ENCODE peak calls at places on chromosomes 5 and 9, in five cellular contexts. One of them, this sample, is unnamed.

GRCh38 chr5:59236448-59236847 is 653.6 kb downstream of the RAB3C start:
- DNase-seq in B cell: no peak
- DNase-seq in NCI-H524: no peak
- DNase-seq in amniotic epithelial cell: no peak
- DNase-seq in NCI-H2171: no peak
- DNase-seq in this sample: no peak

GRCh38 chr5:171644536-171644935 is 141.1 kb upstream of the SMIM23 start:
- DNase-seq in B cell: no peak
- DNase-seq in NCI-H524: no peak
- DNase-seq in amniotic epithelial cell: no peak
- DNase-seq in NCI-H2171: no peak
- DNase-seq in this sample: no peak

GRCh38 chr5:73625905-73626811 is at the start of gene ARHGEF28:
- DNase-seq in B cell: no peak
- DNase-seq in NCI-H524: no peak
- DNase-seq in amniotic epithelial cell: peak; percentile 52
- DNase-seq in NCI-H2171: peak; percentile 26
- DNase-seq in this sample: peak; percentile 33

GRCh38 chr5:142817961-142818431 is 47.8 kb downstream of the ARHGAP26 start:
- DNase-seq in B cell: no peak
- DNase-seq in NCI-H524: no peak
- DNase-seq in amniotic epithelial cell: no peak
- DNase-seq in NCI-H2171: no peak
- DNase-seq in this sample: no peak

GRCh38 chr5:148104226-148104625 is 40.4 kb downstream of the SPINK5 start:
- DNase-seq in B cell: no peak
- DNase-seq in NCI-H524: no peak
- DNase-seq in amniotic epithelial cell: no peak
- DNase-seq in NCI-H2171: no peak
- DNase-seq in this sample: no peak

GRCh38 chr9:76311576-76311975 is 82.7 kb downstream of the RFK start:
- DNase-seq in B cell: no peak
- DNase-seq in NCI-H524: no peak
- DNase-seq in amniotic epithelial cell: no peak
- DNase-seq in NCI-H2171: no peak
- DNase-seq in this sample: no peak

GRCh38 chr9:129464972-129465833 is 155.7 kb downstream of the C9orf50 start:
- DNase-seq in B cell: no peak
- DNase-seq in NCI-H524: no peak
- DNase-seq in amniotic epithelial cell: peak; percentile 46
- DNase-seq in NCI-H2171: no peak
- DNase-seq in this sample: no peak

GRCh38 chr9:107215381-107215780 is 67.7 kb upstream of the RAD23B start:
- DNase-seq in B cell: no peak
- DNase-seq in NCI-H524: no peak
- DNase-seq in amniotic epithelial cell: peak; percentile 73
- DNase-seq in NCI-H2171: no peak
- DNase-seq in this sample: no peak

GRCh38 chr5:17014686-17015085 is 78.6 kb upstream of the MYO10 start:
- DNase-seq in B cell: no peak
- DNase-seq in NCI-H524: no peak
- DNase-seq in amniotic epithelial cell: no peak
- DNase-seq in NCI-H2171: no peak
- DNase-seq in this sample: no peak

GRCh38 chr5:171315925-171316257 is 6.8 kb downstream of the TLX3 start:
- DNase-seq in B cell: no peak
- DNase-seq in NCI-H524: no peak
- DNase-seq in amniotic epithelial cell: no peak
- DNase-seq in NCI-H2171: no peak
- DNase-seq in this sample: no peak

GRCh38 chr9:38384990-38385848 is 7.3 kb upstream of the ALDH1B1 start:
- DNase-seq in B cell: no peak
- DNase-seq in NCI-H524: no peak
- DNase-seq in amniotic epithelial cell: no peak
- DNase-seq in NCI-H2171: no peak
- DNase-seq in this sample: no peak

GRCh38 chr9:37859043-37859442 is 44.9 kb downstream of the SLC25A51 start:
- DNase-seq in B cell: no peak
- DNase-seq in NCI-H524: no peak
- DNase-seq in amniotic epithelial cell: peak; percentile 41
- DNase-seq in NCI-H2171: no peak
- DNase-seq in this sample: no peak

GRCh38 chr9:102135768-102136167 is 397.3 kb upstream of the GRIN3A start:
- DNase-seq in B cell: no peak
- DNase-seq in NCI-H524: no peak
- DNase-seq in amniotic epithelial cell: no peak
- DNase-seq in NCI-H2171: no peak
- DNase-seq in this sample: no peak

GRCh38 chr5:112492291-112492690 is 73.2 kb upstream of the EPB41L4A start:
- DNase-seq in B cell: peak; percentile 61
- DNase-seq in NCI-H524: peak; percentile 43
- DNase-seq in amniotic epithelial cell: peak; percentile 38
- DNase-seq in NCI-H2171: peak; percentile 18
- DNase-seq in this sample: peak; percentile 71

GRCh38 chr9:114894801-114895433 is 35.5 kb downstream of the TNFSF8 start:
- DNase-seq in B cell: no peak
- DNase-seq in NCI-H524: no peak
- DNase-seq in amniotic epithelial cell: peak; percentile 98
- DNase-seq in NCI-H2171: no peak
- DNase-seq in this sample: no peak

GRCh38 chr9:130112244-130113151 is 58.8 kb downstream of the GPR107 start:
- DNase-seq in B cell: no peak
- DNase-seq in NCI-H524: no peak
- DNase-seq in amniotic epithelial cell: peak; percentile 49
- DNase-seq in NCI-H2171: peak; percentile 26
- DNase-seq in this sample: no peak

GRCh38 chr5:126780165-126780827 is 3.4 kb downstream of the LMNB1 start:
- DNase-seq in B cell: peak; percentile 50
- DNase-seq in NCI-H524: peak; percentile 38
- DNase-seq in amniotic epithelial cell: peak; percentile 76
- DNase-seq in NCI-H2171: peak; percentile 70
- DNase-seq in this sample: peak; percentile 56

GRCh38 chr5:174535691-174536090 is 188.7 kb upstream of the MSX2 start:
- DNase-seq in B cell: no peak
- DNase-seq in NCI-H524: no peak
- DNase-seq in amniotic epithelial cell: peak; percentile 79
- DNase-seq in NCI-H2171: no peak
- DNase-seq in this sample: no peak

GRCh38 chr5:53874409-53874808 is 314.0 kb downstream of the NDUFS4 start:
- DNase-seq in B cell: no peak
- DNase-seq in NCI-H524: no peak
- DNase-seq in amniotic epithelial cell: peak; percentile 15
- DNase-seq in NCI-H2171: no peak
- DNase-seq in this sample: no peak

GRCh38 chr9:105415344-105415980 is 32.4 kb upstream of the FSD1L start:
- DNase-seq in B cell: peak; percentile 59
- DNase-seq in NCI-H524: peak; percentile 59
- DNase-seq in amniotic epithelial cell: peak; percentile 39
- DNase-seq in NCI-H2171: peak; percentile 69
- DNase-seq in this sample: peak; percentile 69

GRCh38 chr5:66354407-66354806 is 210.3 kb downstream of the SREK1 start:
- DNase-seq in B cell: no peak
- DNase-seq in NCI-H524: no peak
- DNase-seq in amniotic epithelial cell: no peak
- DNase-seq in NCI-H2171: no peak
- DNase-seq in this sample: no peak

GRCh38 chr5:149904293-149904886 is 40.2 kb downstream of the PDE6A start:
- DNase-seq in B cell: no peak
- DNase-seq in NCI-H524: no peak
- DNase-seq in amniotic epithelial cell: peak; percentile 42
- DNase-seq in NCI-H2171: no peak
- DNase-seq in this sample: no peak

This sample was measured in germinal center.